ENCODE peak calls at places on chromosomes 3 and 15, in nine cellular contexts. Q, K, S, Y, M, I, O, B and F are unnamed samples.

GRCh38 chr3:48596676-48597407 is 1.7 kb upstream of the COL7A1 start:
- DNase-seq in Q (no peak), K (no peak), S (no peak), Y (peak; percentile 36), M (no peak), I (no peak), O (no peak), B (no peak), F (no peak)

GRCh38 chr15:38217181-38217580 is 35.5 kb upstream of the SPRED1 start:
- DNase-seq in Q (no peak), K (peak; percentile 69), S (peak; percentile 64), Y (no peak), M (no peak), I (no peak), O (no peak), B (no peak), F (peak; percentile 17)

GRCh38 chr3:10395671-10396070 is 74.8 kb upstream of the SEC13 start:
- DNase-seq in Q (no peak), K (peak; percentile 12), S (no peak), Y (no peak), M (no peak), I (peak; percentile 18), O (no peak), B (no peak), F (no peak)

GRCh38 chr15:76235186-76235826 is 76.0 kb downstream of the ETFA start:
- DNase-seq in Q (peak; percentile 57), K (peak; percentile 55), S (peak; percentile 48), Y (no peak), M (peak; percentile 9), I (no peak), O (peak; percentile 50), B (no peak), F (peak; percentile 36)

GRCh38 chr3:46491089-46492070 is 6.4 kb upstream of the RTP3 start:
- DNase-seq in Q (no peak), K (peak; percentile 10), S (peak; percentile 13), Y (no peak), M (no peak), I (no peak), O (no peak), B (no peak), F (no peak)

GRCh38 chr15:93200448-93201226 is 111.6 kb upstream of the RGMA start:
- DNase-seq in Q (no peak), K (no peak), S (no peak), Y (no peak), M (no peak), I (no peak), O (no peak), B (no peak), F (no peak)

GRCh38 chr3:171317133-171317532 is 143.1 kb downstream of the TNIK start:
- DNase-seq in Q (no peak), K (peak; percentile 29), S (peak; percentile 30), Y (no peak), M (peak; percentile 38), I (no peak), O (no peak), B (no peak), F (no peak)

GRCh38 chr15:69686626-69687025 is 234.0 kb downstream of the RPLP1 start:
- DNase-seq in Q (no peak), K (no peak), S (no peak), Y (no peak), M (no peak), I (no peak), O (no peak), B (no peak), F (no peak)

GRCh38 chr3:114389156-114389555 is 95.3 kb downstream of the TIGIT start:
- DNase-seq in Q (no peak), K (no peak), S (no peak), Y (no peak), M (no peak), I (peak; percentile 6), O (no peak), B (no peak), F (no peak)

GRCh38 chr3:166554006-166554405 is 716.8 kb upstream of the BCHE start:
- DNase-seq in Q (no peak), K (no peak), S (no peak), Y (no peak), M (no peak), I (no peak), O (no peak), B (no peak), F (no peak)

GRCh38 chr15:71549697-71550096 is 260.7 kb upstream of the NR2E3 start:
- DNase-seq in Q (no peak), K (no peak), S (no peak), Y (peak; percentile 63), M (no peak), I (no peak), O (no peak), B (no peak), F (no peak)

GRCh38 chr3:107432013-107432515 is 54.8 kb downstream of the CCDC54 start:
- DNase-seq in Q (peak; percentile 31), K (no peak), S (peak; percentile 38), Y (no peak), M (peak; percentile 31), I (no peak), O (no peak), B (no peak), F (no peak)

GRCh38 chr3:23653647-23654525 is 151.9 kb upstream of the UBE2E1 start:
- DNase-seq in Q (no peak), K (no peak), S (no peak), Y (no peak), M (no peak), I (no peak), O (no peak), B (no peak), F (no peak)

GRCh38 chr3:171290680-171291079 is 169.5 kb downstream of the TNIK start:
- DNase-seq in Q (no peak), K (no peak), S (no peak), Y (no peak), M (no peak), I (no peak), O (no peak), B (no peak), F (no peak)

GRCh38 chr3:143700431-143700975 is 147.8 kb downstream of the SLC9A9 start:
- DNase-seq in Q (no peak), K (peak; percentile 8), S (peak; percentile 2), Y (no peak), M (no peak), I (no peak), O (no peak), B (no peak), F (no peak)

GRCh38 chr15:92611995-92612745 is 43.4 kb downstream of the FAM174B start:
- DNase-seq in Q (no peak), K (no peak), S (no peak), Y (no peak), M (no peak), I (no peak), O (no peak), B (no peak), F (no peak)

GRCh38 chr3:156189927-156190326 is 69.5 kb downstream of the KCNAB1 start:
- DNase-seq in Q (no peak), K (no peak), S (no peak), Y (no peak), M (no peak), I (no peak), O (no peak), B (no peak), F (no peak)

GRCh38 chr3:187997946-187998561 is 155.9 kb upstream of the LPP start:
- DNase-seq in Q (no peak), K (no peak), S (no peak), Y (no peak), M (no peak), I (no peak), O (no peak), B (no peak), F (no peak)

GRCh38 chr15:56524915-56525314 is 60.0 kb upstream of the MNS1 start:
- DNase-seq in Q (no peak), K (no peak), S (no peak), Y (no peak), M (no peak), I (no peak), O (no peak), B (no peak), F (peak; percentile 64)

GRCh38 chr15:34753236-34753894 is 1.4 kb downstream of the GJD2 start:
- DNase-seq in Q (peak; percentile 25), K (peak; percentile 38), S (peak; percentile 69), Y (no peak), M (no peak), I (no peak), O (peak; percentile 18), B (peak; percentile 78), F (peak; percentile 23)

GRCh38 chr15:39153718-39154117 is 427.2 kb upstream of the THBS1 start:
- DNase-seq in Q (no peak), K (no peak), S (peak; percentile 43), Y (no peak), M (no peak), I (no peak), O (no peak), B (no peak), F (peak; percentile 53)

GRCh38 chr3:113844622-113845222 is 6.1 kb downstream of the GRAMD1C start:
- DNase-seq in Q (peak; percentile 55), K (peak; percentile 51), S (peak; percentile 56), Y (no peak), M (peak; percentile 68), I (no peak), O (peak; percentile 45), B (no peak), F (peak; percentile 28)